ENCODE peak calls at places on chromosomes 5 and 9, in four cellular contexts. One of them, this sample, is unnamed.

GRCh38 chr5:125227333-125228075 is 481.1 kb upstream of the ZNF608 start:
- DNase-seq in GM23338: peak
- DNase-seq in HCT116: peak
- DNase-seq in HL-60: no peak
- DNase-seq in this sample: no peak

GRCh38 chr5:93208156-93208895 is 372.7 kb downstream of the NR2F1-AS1 start:
- DNase-seq in GM23338: no peak
- DNase-seq in HL-60: no peak
- DNase-seq in HCT116: no peak
- DNase-seq in this sample: no peak

GRCh38 chr9:124873664-124874063 is 11.7 kb downstream of the ARPC5L start:
- DNase-seq in HL-60: no peak
- DNase-seq in HCT116: no peak
- DNase-seq in GM23338: no peak
- DNase-seq in this sample: no peak

GRCh38 chr9:21172156-21172555 is 5.7 kb upstream of the IFNA21 start:
- DNase-seq in GM23338: no peak
- DNase-seq in HL-60: no peak
- DNase-seq in HCT116: no peak
- DNase-seq in this sample: no peak

GRCh38 chr5:56711191-56711590 is 104.2 kb upstream of the MAP3K1 start:
- DNase-seq in HL-60: no peak
- DNase-seq in HCT116: no peak
- DNase-seq in GM23338: no peak
- DNase-seq in this sample: no peak

GRCh38 chr5:110054240-110054639 is 364.5 kb downstream of the MAN2A1 start:
- DNase-seq in HCT116: peak
- DNase-seq in GM23338: peak
- DNase-seq in HL-60: no peak
- DNase-seq in this sample: no peak

GRCh38 chr9:37408933-37409710 is 13.4 kb upstream of the GRHPR start:
- DNase-seq in GM23338: no peak
- DNase-seq in HCT116: no peak
- DNase-seq in HL-60: no peak
- DNase-seq in this sample: no peak

GRCh38 chr9:136901516-136902258 is 15.4 kb downstream of the TRAF2 start:
- DNase-seq in HCT116: peak
- DNase-seq in GM23338: no peak
- DNase-seq in HL-60: no peak
- DNase-seq in this sample: no peak

GRCh38 chr9:38119570-38119969 is 50.5 kb upstream of the SHB start:
- DNase-seq in HCT116: no peak
- DNase-seq in GM23338: no peak
- DNase-seq in HL-60: no peak
- DNase-seq in this sample: no peak

GRCh38 chr5:59893436-59894227 is at the start of gene PDE4D:
- DNase-seq in HL-60: peak
- DNase-seq in GM23338: peak
- DNase-seq in HCT116: no peak
- DNase-seq in this sample: no peak

GRCh38 chr9:26746357-26747072 is 146.1 kb downstream of the CAAP1 start:
- DNase-seq in GM23338: peak
- DNase-seq in HCT116: peak
- DNase-seq in HL-60: no peak
- DNase-seq in this sample: no peak

GRCh38 chr5:152505442-152506042 is 100.5 kb upstream of the NMUR2 start:
- DNase-seq in GM23338: peak
- DNase-seq in HCT116: peak
- DNase-seq in HL-60: peak
- DNase-seq in this sample: peak

GRCh38 chr5:10936081-10936480 is 175.0 kb upstream of the DAP start:
- DNase-seq in HCT116: no peak
- DNase-seq in HL-60: no peak
- DNase-seq in GM23338: no peak
- DNase-seq in this sample: no peak

GRCh38 chr9:86491634-86492266 is 137.5 kb upstream of the TUT7 start:
- DNase-seq in HL-60: no peak
- DNase-seq in GM23338: no peak
- DNase-seq in HCT116: no peak
- DNase-seq in this sample: no peak

GRCh38 chr5:18732556-18733479 is 1098.6 kb downstream of the TAF11L14 start:
- DNase-seq in HL-60: no peak
- DNase-seq in HCT116: no peak
- DNase-seq in GM23338: no peak
- DNase-seq in this sample: no peak

GRCh38 chr5:111584651-111585050 is 72.3 kb upstream of the STARD4 start:
- DNase-seq in HL-60: no peak
- DNase-seq in HCT116: no peak
- DNase-seq in GM23338: no peak
- DNase-seq in this sample: no peak

GRCh38 chr9:78210841-78211301 is 25.0 kb upstream of the CEP78 start:
- DNase-seq in HL-60: no peak
- DNase-seq in GM23338: no peak
- DNase-seq in HCT116: no peak
- DNase-seq in this sample: no peak

GRCh38 chr5:59007460-59008063 is 424.7 kb downstream of the RAB3C start:
- DNase-seq in GM23338: peak
- DNase-seq in HL-60: no peak
- DNase-seq in HCT116: peak
- DNase-seq in this sample: no peak

GRCh38 chr9:114344692-114345091 is 15.0 kb downstream of the ORM2 start:
- DNase-seq in HL-60: no peak
- DNase-seq in HCT116: no peak
- DNase-seq in GM23338: no peak
- DNase-seq in this sample: no peak

DNA sequence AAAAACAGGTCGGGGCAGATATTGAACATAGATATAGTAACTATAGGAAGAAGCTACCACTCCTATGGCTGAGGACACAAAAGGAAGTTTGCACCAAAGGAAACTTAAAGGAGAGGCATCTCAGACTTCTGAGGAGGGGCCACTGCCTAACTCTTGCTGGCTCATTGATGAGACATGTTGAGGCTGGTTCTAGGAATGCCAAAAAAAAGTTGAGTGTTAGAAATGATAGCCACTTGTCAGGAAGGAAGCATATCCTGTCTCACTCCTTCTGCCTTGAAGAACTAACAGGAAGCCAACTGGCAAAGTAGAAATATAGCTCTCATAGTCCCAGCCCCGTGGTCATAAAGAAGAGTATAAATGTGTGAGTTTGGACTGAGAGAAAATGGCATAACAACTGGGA is 23.3 kb upstream of the STOM start:
- DNase-seq in HL-60: no peak
- DNase-seq in HCT116: no peak
- DNase-seq in GM23338: no peak
- DNase-seq in this sample: no peak
- TF ChIP-seq REST in HL-60: no peak
- TF ChIP-seq REST in HCT116: no peak
- TF ChIP-seq REST in GM23338: no peak
- TF ChIP-seq REST in this sample: no peak

DNA sequence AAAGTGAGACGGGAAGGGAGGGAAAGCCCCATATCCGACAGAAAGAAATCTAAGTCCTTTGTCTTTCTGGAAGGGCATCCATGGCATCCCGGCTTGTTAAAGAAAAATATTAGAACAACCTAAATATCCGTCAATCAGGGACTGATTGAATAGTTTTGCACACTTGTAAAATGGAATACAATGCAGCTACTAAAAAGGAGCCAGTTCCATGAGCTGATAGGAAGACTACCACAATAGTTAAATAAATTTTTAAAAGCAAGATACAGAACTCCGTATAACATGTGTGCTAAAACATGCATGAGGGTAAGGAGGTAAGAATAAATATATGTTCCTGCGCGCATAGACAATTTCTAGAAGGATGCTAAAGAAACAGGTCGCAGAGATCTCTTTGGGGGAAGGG is 12.8 kb upstream of the GNPDA1 start:
- DNase-seq in HL-60: no peak
- DNase-seq in HCT116: no peak
- DNase-seq in GM23338: no peak
- DNase-seq in this sample: no peak
- H3K4me3 ChIP-seq in HL-60: peak
- H3K4me3 ChIP-seq in HCT116: peak
- H3K4me3 ChIP-seq in GM23338: peak
- H3K4me3 ChIP-seq in this sample: peak

GRCh38 chr5:172451771-172452197 is 2.5 kb downstream of the SH3PXD2B start:
- DNase-seq in HL-60: no peak
- DNase-seq in HCT116: no peak
- DNase-seq in GM23338: peak
- DNase-seq in this sample: no peak

GRCh38 chr5:172453986-172454354 is 355 bp downstream of the SH3PXD2B start:
- DNase-seq in GM23338: peak
- DNase-seq in HCT116: no peak
- DNase-seq in HL-60: no peak
- DNase-seq in this sample: no peak

GRCh38 chr5:172452398-172453205 is 1.7 kb downstream of the SH3PXD2B start:
- DNase-seq in GM23338: no peak
- DNase-seq in HCT116: peak
- DNase-seq in HL-60: no peak
- DNase-seq in this sample: no peak

GRCh38 chr5:172454355-172455086 is at the start of gene SH3PXD2B:
- DNase-seq in HL-60: no peak
- DNase-seq in HCT116: no peak
- DNase-seq in GM23338: peak
- DNase-seq in this sample: no peak

DNA sequence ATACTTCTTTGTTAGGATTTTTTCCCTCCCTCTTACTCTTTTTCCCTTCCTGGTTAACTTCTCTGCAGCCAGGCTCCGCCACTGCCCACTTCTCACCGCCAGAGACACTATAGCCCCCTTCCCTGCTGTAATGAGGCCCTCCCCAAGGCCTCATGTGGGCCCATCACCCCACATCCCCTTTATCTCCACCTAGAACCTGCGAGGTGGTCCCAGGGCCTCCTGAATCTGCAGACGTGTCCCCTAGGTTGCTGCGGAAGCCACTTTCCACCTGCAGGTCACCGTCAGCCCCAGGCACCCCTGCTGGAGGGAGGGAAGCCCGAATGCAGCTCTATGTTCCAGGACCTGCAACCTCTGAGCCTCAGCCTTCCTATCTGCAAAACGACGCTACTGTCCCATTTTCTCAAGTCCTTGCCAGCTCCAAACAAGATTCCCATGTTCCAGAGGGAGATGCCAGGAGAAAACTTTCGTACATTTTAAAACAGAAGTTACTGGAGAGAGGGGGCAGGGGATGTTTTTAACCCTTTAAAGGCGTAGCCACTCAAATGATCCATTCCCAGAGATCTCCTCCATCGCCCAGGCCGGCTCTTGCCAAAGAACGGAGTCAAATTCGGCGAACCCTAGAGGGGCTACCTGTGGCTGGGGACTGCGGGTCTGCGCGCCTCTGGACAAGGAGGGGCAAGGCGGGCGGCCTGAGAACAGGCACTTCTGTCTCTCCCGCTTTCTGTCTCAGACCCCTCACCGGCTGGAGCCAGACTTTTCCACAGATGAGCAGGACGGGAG is 929 bp downstream of the SH3PXD2B start:
- DNase-seq in HL-60: no peak
- DNase-seq in HCT116: peak
- DNase-seq in GM23338: peak
- DNase-seq in this sample: no peak
- TF ChIP-seq POLR2AphosphoS5 in HL-60: no peak
- TF ChIP-seq POLR2AphosphoS5 in HCT116: no peak
- TF ChIP-seq POLR2AphosphoS5 in GM23338: peak
- TF ChIP-seq POLR2AphosphoS5 in this sample: no peak

GRCh38 chr5:163459465-163459887 is 426 bp downstream of the NUDCD2 start:
- DNase-seq in GM23338: peak
- DNase-seq in HL-60: peak
- DNase-seq in HCT116: no peak
- DNase-seq in this sample: no peak

GRCh38 chr5:163463063-163463435 is 2.6 kb downstream of the HMMR start:
- DNase-seq in GM23338: no peak
- DNase-seq in HCT116: no peak
- DNase-seq in HL-60: no peak
- DNase-seq in this sample: no peak

GRCh38 chr5:163458778-163459405 is 1.0 kb downstream of the NUDCD2 start:
- DNase-seq in GM23338: no peak
- DNase-seq in HL-60: no peak
- DNase-seq in HCT116: no peak
- DNase-seq in this sample: no peak

GRCh38 chr5:163460562-163461176 is at the start of gene HMMR:
- DNase-seq in GM23338: peak
- DNase-seq in HCT116: no peak
- DNase-seq in HL-60: no peak
- DNase-seq in this sample: no peak

DNA sequence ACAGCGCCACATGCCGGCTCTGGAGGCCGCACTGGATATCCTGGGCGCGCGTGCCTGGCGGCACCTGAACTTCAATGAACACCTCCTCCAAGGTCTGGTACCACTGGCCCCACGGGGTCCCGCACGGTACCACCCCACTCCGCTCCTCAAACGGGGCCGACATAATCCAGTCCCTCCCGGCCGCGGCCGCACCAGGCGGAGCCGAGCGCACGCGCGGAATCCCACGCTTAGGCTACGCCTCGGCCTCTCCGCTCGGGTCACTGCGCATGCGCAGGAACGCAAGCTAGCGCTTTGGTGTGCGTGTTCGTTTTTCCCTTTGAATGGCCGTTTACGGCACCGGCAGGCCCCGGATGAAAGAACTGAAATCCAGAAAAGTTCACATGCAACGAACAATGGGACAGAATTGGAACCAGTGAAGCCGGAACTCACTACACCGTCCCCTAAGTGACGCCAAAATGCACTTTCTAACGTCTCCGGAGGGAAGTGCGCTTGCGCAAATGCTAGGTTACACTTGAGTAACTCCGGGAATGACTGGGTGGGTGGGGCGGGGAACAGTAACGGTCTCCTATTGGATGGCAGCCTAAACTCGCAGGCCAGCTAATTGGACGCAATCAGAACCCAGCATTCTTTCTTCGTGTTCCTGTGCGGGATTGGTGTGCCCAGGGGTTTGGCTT is at the start of gene NUDCD2:
- DNase-seq in HCT116: peak
- DNase-seq in GM23338: peak
- DNase-seq in HL-60: peak
- DNase-seq in this sample: peak
- TF ChIP-seq REST in HCT116: no peak
- TF ChIP-seq REST in GM23338: no peak
- TF ChIP-seq REST in HL-60: no peak
- TF ChIP-seq REST in this sample: no peak